ENCODE peak calls at places on chromosome 21, in five cellular contexts. L, I, G, Z and D are unnamed samples.

GRCh38 chr21:40120944-40121575 is 253.8 kb downstream of the PCP4 start:
- DNase-seq in G (no peak), I (no peak), Z (peak; percentile 11), L (no peak), D (peak; percentile 32)

GRCh38 chr21:38956006-38956405 is 150.3 kb downstream of the ETS2 start:
- DNase-seq in Z (no peak), L (no peak), G (no peak), I (no peak), D (no peak)

GRCh38 chr21:28196981-28197380 is 795.7 kb downstream of the LTN1 start:
- DNase-seq in I (no peak), G (no peak), L (no peak), Z (no peak), D (no peak)

GRCh38 chr21:26041441-26042180 is 129.0 kb downstream of the APP start:
- DNase-seq in G (no peak), Z (no peak), I (no peak), L (no peak), D (no peak)

GRCh38 chr21:42063578-42064521 is 7.3 kb upstream of the UMODL1 start:
- DNase-seq in I (peak; percentile 74), Z (no peak), G (peak; percentile 65), L (no peak), D (no peak)

GRCh38 chr21:43864806-43865470 is at the start of gene AGPAT3:
- DNase-seq in Z (no peak), I (no peak), G (no peak), L (no peak), D (peak; percentile 56)

GRCh38 chr21:25721987-25722386 is 12.7 kb downstream of the ATP5PF start:
- DNase-seq in Z (no peak), I (no peak), G (no peak), L (no peak), D (no peak)

GRCh38 chr21:33112670-33113596 is 43.0 kb downstream of the OLIG1 start:
- DNase-seq in I (no peak), G (no peak), Z (no peak), L (no peak), D (no peak)

GRCh38 chr21:24941316-24942185 is 665.7 kb downstream of the MRPL39 start:
- DNase-seq in Z (no peak), L (no peak), G (no peak), I (no peak), D (no peak)